ENCODE peak calls at places on chromosomes 2 and 18, in five cellular contexts. One of them, this sample, is unnamed.

GRCh38 chr2:36547906-36548305 is 50.1 kb downstream of the FEZ2 start:
- DNase-seq in upper lobe of right lung: no peak
- DNase-seq in stimulated activated CD8-positive, alpha-beta memory T cell treated with anti-CD3 and anti-CD28 coated beads, Interleukin-15, amount 100 ng/mL, for 24 hours: no peak
- DNase-seq in KBM-7: no peak
- DNase-seq in astrocyte: no peak
- DNase-seq in this sample: no peak

GRCh38 chr2:100409975-100410647 is 7.4 kb downstream of the CHST10 start:
- DNase-seq in astrocyte: no peak
- DNase-seq in upper lobe of right lung: no peak
- DNase-seq in stimulated activated CD8-positive, alpha-beta memory T cell treated with anti-CD3 and anti-CD28 coated beads, Interleukin-15, amount 100 ng/mL, for 24 hours: no peak
- DNase-seq in KBM-7: no peak
- DNase-seq in this sample: no peak

GRCh38 chr18:11464129-11464528 is 145.3 kb upstream of the SLC35G4 start:
- DNase-seq in KBM-7: no peak
- DNase-seq in stimulated activated CD8-positive, alpha-beta memory T cell treated with anti-CD3 and anti-CD28 coated beads, Interleukin-15, amount 100 ng/mL, for 24 hours: no peak
- DNase-seq in astrocyte: no peak
- DNase-seq in upper lobe of right lung: no peak
- DNase-seq in this sample: no peak

GRCh38 chr2:205698556-205699282 is 16.4 kb downstream of the NRP2 start:
- DNase-seq in KBM-7: no peak
- DNase-seq in astrocyte: peak; percentile 65
- DNase-seq in stimulated activated CD8-positive, alpha-beta memory T cell treated with anti-CD3 and anti-CD28 coated beads, Interleukin-15, amount 100 ng/mL, for 24 hours: no peak
- DNase-seq in upper lobe of right lung: no peak
- DNase-seq in this sample: no peak

GRCh38 chr2:26616864-26617135 is 24.4 kb downstream of the CIB4 start:
- DNase-seq in stimulated activated CD8-positive, alpha-beta memory T cell treated with anti-CD3 and anti-CD28 coated beads, Interleukin-15, amount 100 ng/mL, for 24 hours: no peak
- DNase-seq in KBM-7: no peak
- DNase-seq in astrocyte: no peak
- DNase-seq in upper lobe of right lung: no peak
- DNase-seq in this sample: no peak

GRCh38 chr2:234869164-234869563 is 82.7 kb upstream of the SH3BP4 start:
- DNase-seq in stimulated activated CD8-positive, alpha-beta memory T cell treated with anti-CD3 and anti-CD28 coated beads, Interleukin-15, amount 100 ng/mL, for 24 hours: no peak
- DNase-seq in upper lobe of right lung: no peak
- DNase-seq in astrocyte: no peak
- DNase-seq in KBM-7: no peak
- DNase-seq in this sample: no peak

GRCh38 chr2:193542762-193543161 is 1348.0 kb upstream of the TMEFF2 start:
- DNase-seq in astrocyte: no peak
- DNase-seq in upper lobe of right lung: no peak
- DNase-seq in stimulated activated CD8-positive, alpha-beta memory T cell treated with anti-CD3 and anti-CD28 coated beads, Interleukin-15, amount 100 ng/mL, for 24 hours: no peak
- DNase-seq in KBM-7: no peak
- DNase-seq in this sample: peak; percentile 17

GRCh38 chr2:121993682-121994081 is 238.2 kb downstream of the TSN start:
- DNase-seq in stimulated activated CD8-positive, alpha-beta memory T cell treated with anti-CD3 and anti-CD28 coated beads, Interleukin-15, amount 100 ng/mL, for 24 hours: no peak
- DNase-seq in astrocyte: no peak
- DNase-seq in upper lobe of right lung: no peak
- DNase-seq in KBM-7: no peak
- DNase-seq in this sample: no peak

GRCh38 chr2:15943914-15944313 is 3.6 kb downstream of the MYCN start:
- DNase-seq in stimulated activated CD8-positive, alpha-beta memory T cell treated with anti-CD3 and anti-CD28 coated beads, Interleukin-15, amount 100 ng/mL, for 24 hours: no peak
- DNase-seq in KBM-7: peak; percentile 55
- DNase-seq in upper lobe of right lung: no peak
- DNase-seq in astrocyte: no peak
- DNase-seq in this sample: no peak

GRCh38 chr18:46211816-46212215 is 107.6 kb downstream of the HAUS1 start:
- DNase-seq in stimulated activated CD8-positive, alpha-beta memory T cell treated with anti-CD3 and anti-CD28 coated beads, Interleukin-15, amount 100 ng/mL, for 24 hours: no peak
- DNase-seq in KBM-7: peak; percentile 23
- DNase-seq in upper lobe of right lung: no peak
- DNase-seq in astrocyte: peak; percentile 61
- DNase-seq in this sample: no peak

GRCh38 chr2:107430596-107431266 is 396.0 kb upstream of the RGPD4 start:
- DNase-seq in stimulated activated CD8-positive, alpha-beta memory T cell treated with anti-CD3 and anti-CD28 coated beads, Interleukin-15, amount 100 ng/mL, for 24 hours: no peak
- DNase-seq in KBM-7: no peak
- DNase-seq in astrocyte: no peak
- DNase-seq in upper lobe of right lung: no peak
- DNase-seq in this sample: no peak

GRCh38 chr18:63319383-63320040 is at the start of gene BCL2:
- DNase-seq in stimulated activated CD8-positive, alpha-beta memory T cell treated with anti-CD3 and anti-CD28 coated beads, Interleukin-15, amount 100 ng/mL, for 24 hours: peak; percentile 21
- DNase-seq in astrocyte: peak; percentile 18
- DNase-seq in upper lobe of right lung: no peak
- DNase-seq in KBM-7: peak; percentile 59
- DNase-seq in this sample: peak; percentile 42

GRCh38 chr2:161418715-161419337 is 2.7 kb downstream of the TBR1 start:
- DNase-seq in KBM-7: no peak
- DNase-seq in astrocyte: no peak
- DNase-seq in stimulated activated CD8-positive, alpha-beta memory T cell treated with anti-CD3 and anti-CD28 coated beads, Interleukin-15, amount 100 ng/mL, for 24 hours: no peak
- DNase-seq in upper lobe of right lung: no peak
- DNase-seq in this sample: peak; percentile 74

GRCh38 chr2:54455584-54456525 is at the start of gene SPTBN1:
- DNase-seq in KBM-7: peak; percentile 45
- DNase-seq in astrocyte: peak; percentile 87
- DNase-seq in upper lobe of right lung: peak; percentile 94
- DNase-seq in stimulated activated CD8-positive, alpha-beta memory T cell treated with anti-CD3 and anti-CD28 coated beads, Interleukin-15, amount 100 ng/mL, for 24 hours: no peak
- DNase-seq in this sample: peak; percentile 99

GRCh38 chr2:237097911-237098702 is 12.4 kb downstream of the COPS8 start:
- DNase-seq in astrocyte: peak; percentile 83
- DNase-seq in upper lobe of right lung: no peak
- DNase-seq in KBM-7: no peak
- DNase-seq in stimulated activated CD8-positive, alpha-beta memory T cell treated with anti-CD3 and anti-CD28 coated beads, Interleukin-15, amount 100 ng/mL, for 24 hours: no peak
- DNase-seq in this sample: no peak

GRCh38 chr2:240339411-240340360 is 95.8 kb upstream of the GPC1 start:
- DNase-seq in KBM-7: no peak
- DNase-seq in stimulated activated CD8-positive, alpha-beta memory T cell treated with anti-CD3 and anti-CD28 coated beads, Interleukin-15, amount 100 ng/mL, for 24 hours: no peak
- DNase-seq in upper lobe of right lung: no peak
- DNase-seq in astrocyte: no peak
- DNase-seq in this sample: peak; percentile 92